ENCODE peak calls at places on chromosomes 7 and 10, in nine cellular contexts. One of them, this sample, is unnamed.

GRCh38 chr7:41955475-41956243 is 252.8 kb upstream of the INHBA start:
- DNase-seq in BJ: peak; percentile 98
- DNase-seq in K562: no peak
- DNase-seq in HCT116: no peak
- DNase-seq in spleen: peak; percentile 83
- DNase-seq in right atrium auricular region: peak; percentile 94
- DNase-seq in OCI-LY7: no peak
- DNase-seq in endothelial cell of umbilical vein: peak; percentile 98
- DNase-seq in A549: peak; percentile 57
- DNase-seq in this sample: peak; percentile 96

GRCh38 chr7:138773817-138774216 is 24.0 kb upstream of the TMEM213 start:
- DNase-seq in spleen: peak; percentile 61
- DNase-seq in endothelial cell of umbilical vein: no peak
- DNase-seq in OCI-LY7: no peak
- DNase-seq in K562: no peak
- DNase-seq in HCT116: no peak
- DNase-seq in A549: no peak
- DNase-seq in right atrium auricular region: no peak
- DNase-seq in BJ: no peak
- DNase-seq in this sample: no peak

GRCh38 chr7:24192053-24192452 is 91.9 kb upstream of the NPY start:
- DNase-seq in HCT116: no peak
- DNase-seq in right atrium auricular region: no peak
- DNase-seq in BJ: no peak
- DNase-seq in endothelial cell of umbilical vein: no peak
- DNase-seq in A549: no peak
- DNase-seq in K562: no peak
- DNase-seq in OCI-LY7: no peak
- DNase-seq in spleen: no peak
- DNase-seq in this sample: no peak

GRCh38 chr10:69218831-69219230 is 1.3 kb upstream of the HKDC1 start:
- DNase-seq in right atrium auricular region: no peak
- DNase-seq in K562: no peak
- DNase-seq in BJ: no peak
- DNase-seq in A549: no peak
- DNase-seq in HCT116: no peak
- DNase-seq in OCI-LY7: no peak
- DNase-seq in spleen: no peak
- DNase-seq in endothelial cell of umbilical vein: no peak
- DNase-seq in this sample: no peak

GRCh38 chr10:110919971-110920881 is 822 bp downstream of the SHOC2 start:
- DNase-seq in A549: peak; percentile 54
- DNase-seq in spleen: no peak
- DNase-seq in K562: no peak
- DNase-seq in right atrium auricular region: peak; percentile 62
- DNase-seq in BJ: no peak
- DNase-seq in endothelial cell of umbilical vein: peak; percentile 57
- DNase-seq in OCI-LY7: peak; percentile 97
- DNase-seq in HCT116: no peak
- DNase-seq in this sample: peak; percentile 68

GRCh38 chr7:130493275-130493868 is 1.5 kb downstream of the MEST start:
- DNase-seq in OCI-LY7: no peak
- DNase-seq in endothelial cell of umbilical vein: peak; percentile 24
- DNase-seq in K562: no peak
- DNase-seq in HCT116: no peak
- DNase-seq in A549: no peak
- DNase-seq in BJ: no peak
- DNase-seq in right atrium auricular region: no peak
- DNase-seq in spleen: no peak
- DNase-seq in this sample: no peak

GRCh38 chr10:124935946-124936345 is 6.0 kb upstream of the ZRANB1 start:
- DNase-seq in HCT116: no peak
- DNase-seq in A549: no peak
- DNase-seq in spleen: no peak
- DNase-seq in OCI-LY7: no peak
- DNase-seq in right atrium auricular region: no peak
- DNase-seq in K562: peak; percentile 1
- DNase-seq in BJ: no peak
- DNase-seq in endothelial cell of umbilical vein: no peak
- DNase-seq in this sample: no peak

GRCh38 chr10:97333351-97333600 is 1.3 kb downstream of the FRAT2 start:
- DNase-seq in spleen: no peak
- DNase-seq in endothelial cell of umbilical vein: peak; percentile 64
- DNase-seq in HCT116: no peak
- DNase-seq in OCI-LY7: peak; percentile 28
- DNase-seq in K562: no peak
- DNase-seq in BJ: no peak
- DNase-seq in A549: peak; percentile 47
- DNase-seq in right atrium auricular region: no peak
- DNase-seq in this sample: no peak

GRCh38 chr7:149005427-149006344 is 22.6 kb downstream of the PDIA4 start:
- DNase-seq in A549: peak; percentile 76
- DNase-seq in BJ: no peak
- DNase-seq in OCI-LY7: peak; percentile 85
- DNase-seq in HCT116: peak; percentile 43
- DNase-seq in endothelial cell of umbilical vein: peak; percentile 65
- DNase-seq in K562: peak; percentile 85
- DNase-seq in spleen: peak; percentile 95
- DNase-seq in right atrium auricular region: peak; percentile 81
- DNase-seq in this sample: peak; percentile 79

GRCh38 chr7:135239263-135239662 is 5.6 kb downstream of the STRA8 start:
- DNase-seq in right atrium auricular region: no peak
- DNase-seq in endothelial cell of umbilical vein: no peak
- DNase-seq in A549: no peak
- DNase-seq in HCT116: no peak
- DNase-seq in spleen: no peak
- DNase-seq in OCI-LY7: no peak
- DNase-seq in BJ: no peak
- DNase-seq in K562: no peak
- DNase-seq in this sample: no peak

GRCh38 chr7:156753630-156754029 is 113.1 kb downstream of the RNF32 start:
- DNase-seq in OCI-LY7: no peak
- DNase-seq in right atrium auricular region: no peak
- DNase-seq in A549: no peak
- DNase-seq in K562: no peak
- DNase-seq in spleen: no peak
- DNase-seq in endothelial cell of umbilical vein: no peak
- DNase-seq in BJ: no peak
- DNase-seq in HCT116: no peak
- DNase-seq in this sample: no peak

GRCh38 chr7:23654508-23654907 is 25.5 kb upstream of the FAM221A start:
- DNase-seq in K562: peak; percentile 16
- DNase-seq in OCI-LY7: peak; percentile 23
- DNase-seq in endothelial cell of umbilical vein: peak; percentile 35
- DNase-seq in spleen: no peak
- DNase-seq in A549: peak; percentile 55
- DNase-seq in BJ: no peak
- DNase-seq in right atrium auricular region: no peak
- DNase-seq in HCT116: peak; percentile 43
- DNase-seq in this sample: no peak

GRCh38 chr10:46550795-46551700 is 5.4 kb downstream of the GPRIN2 start:
- DNase-seq in endothelial cell of umbilical vein: no peak
- DNase-seq in spleen: peak; percentile 75
- DNase-seq in A549: no peak
- DNase-seq in HCT116: no peak
- DNase-seq in right atrium auricular region: peak; percentile 57
- DNase-seq in K562: peak; percentile 87
- DNase-seq in OCI-LY7: no peak
- DNase-seq in BJ: no peak
- DNase-seq in this sample: peak; percentile 84

GRCh38 chr10:46314046-46314445 is 27.2 kb downstream of the ANTXRL start:
- DNase-seq in spleen: peak; percentile 49
- DNase-seq in A549: no peak
- DNase-seq in HCT116: no peak
- DNase-seq in right atrium auricular region: no peak
- DNase-seq in endothelial cell of umbilical vein: no peak
- DNase-seq in BJ: no peak
- DNase-seq in OCI-LY7: no peak
- DNase-seq in K562: no peak
- DNase-seq in this sample: peak; percentile 78

GRCh38 chr7:30468791-30469190 is 9.8 kb downstream of the NOD1 start:
- DNase-seq in BJ: no peak
- DNase-seq in A549: no peak
- DNase-seq in right atrium auricular region: peak; percentile 75
- DNase-seq in HCT116: no peak
- DNase-seq in K562: no peak
- DNase-seq in OCI-LY7: no peak
- DNase-seq in spleen: no peak
- DNase-seq in endothelial cell of umbilical vein: no peak
- DNase-seq in this sample: no peak

DNA sequence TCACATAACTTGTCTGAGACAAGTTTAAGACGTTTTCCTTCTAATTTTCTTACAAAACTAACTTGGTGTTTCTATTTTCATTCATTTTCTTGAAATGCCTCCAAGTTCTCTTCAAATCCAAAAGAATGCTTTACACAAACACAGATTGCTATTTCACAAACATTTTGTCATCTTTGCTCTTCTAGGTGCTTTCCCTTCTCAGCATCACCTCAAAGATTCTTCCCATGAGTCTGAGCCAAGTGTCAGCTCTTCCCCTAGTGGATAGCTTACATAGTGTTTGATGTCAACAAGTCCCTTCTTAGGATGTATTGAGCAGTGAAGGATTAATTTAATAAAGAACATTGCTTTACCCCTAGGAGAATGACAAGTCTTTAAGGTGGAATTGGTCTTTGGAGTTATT is 38.1 kb upstream of the SEMA3A start:
- DNase-seq in OCI-LY7: no peak
- DNase-seq in HCT116: no peak
- DNase-seq in spleen: no peak
- DNase-seq in endothelial cell of umbilical vein: no peak
- DNase-seq in K562: no peak
- DNase-seq in BJ: peak; percentile 40
- DNase-seq in A549: peak; percentile 80
- DNase-seq in right atrium auricular region: no peak
- DNase-seq in this sample: no peak
- TF ChIP-seq CTCF in OCI-LY7: no peak
- TF ChIP-seq CTCF in HCT116: peak; percentile 45
- TF ChIP-seq CTCF in spleen: no peak
- TF ChIP-seq CTCF in endothelial cell of umbilical vein: no peak
- TF ChIP-seq CTCF in K562: no peak
- TF ChIP-seq CTCF in BJ: peak; percentile 48
- TF ChIP-seq CTCF in A549: no peak
- TF ChIP-seq CTCF in right atrium auricular region: no peak
- TF ChIP-seq CTCF in this sample: peak; percentile 47

GRCh38 chr7:142420554-142421362 is 162.9 kb upstream of the PRSS58 start:
- DNase-seq in endothelial cell of umbilical vein: peak; percentile 23
- DNase-seq in OCI-LY7: no peak
- DNase-seq in spleen: no peak
- DNase-seq in K562: no peak
- DNase-seq in BJ: no peak
- DNase-seq in A549: peak; percentile 9
- DNase-seq in HCT116: peak; percentile 8
- DNase-seq in right atrium auricular region: no peak
- DNase-seq in this sample: no peak
- TF ChIP-seq CTCF in endothelial cell of umbilical vein: peak; percentile 37
- TF ChIP-seq CTCF in OCI-LY7: peak; percentile 59
- TF ChIP-seq CTCF in spleen: no peak
- TF ChIP-seq CTCF in K562: peak; percentile 45
- TF ChIP-seq CTCF in BJ: peak; percentile 69
- TF ChIP-seq CTCF in A549: peak; percentile 13
- TF ChIP-seq CTCF in HCT116: peak; percentile 55
- TF ChIP-seq CTCF in right atrium auricular region: no peak
- TF ChIP-seq CTCF in this sample: peak; percentile 77

GRCh38 chr7:39700165-39700564 is 76.8 kb downstream of the RALA start:
- DNase-seq in right atrium auricular region: no peak
- DNase-seq in OCI-LY7: no peak
- DNase-seq in K562: no peak
- DNase-seq in spleen: no peak
- DNase-seq in A549: no peak
- DNase-seq in endothelial cell of umbilical vein: no peak
- DNase-seq in HCT116: no peak
- DNase-seq in BJ: no peak
- DNase-seq in this sample: no peak

GRCh38 chr7:39702133-39702532 is 78.8 kb downstream of the RALA start:
- DNase-seq in spleen: no peak
- DNase-seq in OCI-LY7: no peak
- DNase-seq in right atrium auricular region: no peak
- DNase-seq in K562: no peak
- DNase-seq in endothelial cell of umbilical vein: no peak
- DNase-seq in HCT116: no peak
- DNase-seq in A549: no peak
- DNase-seq in BJ: no peak
- DNase-seq in this sample: no peak

GRCh38 chr7:39697481-39697880 is 74.1 kb downstream of the RALA start:
- DNase-seq in OCI-LY7: no peak
- DNase-seq in right atrium auricular region: no peak
- DNase-seq in A549: no peak
- DNase-seq in K562: no peak
- DNase-seq in endothelial cell of umbilical vein: no peak
- DNase-seq in spleen: no peak
- DNase-seq in HCT116: no peak
- DNase-seq in BJ: no peak
- DNase-seq in this sample: no peak

GRCh38 chr7:39700932-39701331 is 77.6 kb downstream of the RALA start:
- DNase-seq in A549: no peak
- DNase-seq in HCT116: no peak
- DNase-seq in spleen: no peak
- DNase-seq in endothelial cell of umbilical vein: no peak
- DNase-seq in OCI-LY7: no peak
- DNase-seq in K562: no peak
- DNase-seq in BJ: no peak
- DNase-seq in right atrium auricular region: no peak
- DNase-seq in this sample: no peak

DNA sequence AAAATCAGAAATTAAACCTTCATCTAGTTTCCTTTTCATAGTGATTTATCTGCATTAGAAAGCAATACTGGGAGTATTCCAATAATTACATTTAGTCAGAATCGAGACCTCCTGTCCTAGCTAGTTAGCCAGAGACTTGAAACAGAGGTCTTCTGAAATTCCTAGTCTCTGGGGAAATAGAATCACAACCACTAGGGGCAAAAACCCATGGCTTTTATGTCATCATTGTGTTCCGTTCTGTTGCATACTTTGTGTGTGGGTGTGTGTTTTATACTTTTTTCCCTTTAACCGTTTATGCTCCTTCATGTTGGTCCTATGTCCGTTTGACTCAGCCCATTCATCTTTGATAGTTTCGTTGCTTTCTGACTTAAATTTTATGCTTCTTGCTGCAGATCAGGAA is 79.8 kb downstream of the RALA start:
- DNase-seq in BJ: no peak
- DNase-seq in A549: peak; percentile 7
- DNase-seq in HCT116: no peak
- DNase-seq in OCI-LY7: no peak
- DNase-seq in spleen: no peak
- DNase-seq in K562: peak; percentile 20
- DNase-seq in right atrium auricular region: no peak
- DNase-seq in endothelial cell of umbilical vein: no peak
- DNase-seq in this sample: no peak
- TF ChIP-seq CTCF in BJ: no peak
- TF ChIP-seq CTCF in A549: no peak
- TF ChIP-seq CTCF in HCT116: peak; percentile 44
- TF ChIP-seq CTCF in OCI-LY7: peak; percentile 14
- TF ChIP-seq CTCF in spleen: no peak
- TF ChIP-seq CTCF in K562: no peak
- TF ChIP-seq CTCF in right atrium auricular region: no peak
- TF ChIP-seq CTCF in endothelial cell of umbilical vein: peak; percentile 3
- TF ChIP-seq CTCF in this sample: peak; percentile 53

DNA sequence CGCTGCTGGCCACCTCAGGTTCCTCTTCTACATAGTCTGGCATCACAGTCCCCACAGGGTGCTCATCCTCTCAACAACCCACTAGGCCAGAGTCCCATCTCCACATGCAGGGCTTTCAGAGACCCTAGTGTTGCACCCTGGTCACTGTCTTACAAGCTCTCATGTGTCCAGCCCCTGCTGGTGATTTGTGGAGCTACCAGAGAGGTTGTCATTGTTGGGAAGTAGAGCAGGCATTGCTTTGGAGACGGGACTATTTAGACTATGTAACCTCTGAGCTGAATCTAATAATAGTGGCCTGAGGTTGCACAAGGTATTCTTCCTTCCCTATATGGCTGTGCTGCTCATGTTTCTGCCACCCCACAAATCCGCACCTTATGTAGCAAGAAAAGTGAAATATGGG is 135.3 kb upstream of the VWC2 start:
- DNase-seq in K562: no peak
- DNase-seq in OCI-LY7: peak; percentile 16
- DNase-seq in right atrium auricular region: peak; percentile 61
- DNase-seq in HCT116: no peak
- DNase-seq in endothelial cell of umbilical vein: no peak
- DNase-seq in spleen: no peak
- DNase-seq in BJ: no peak
- DNase-seq in A549: no peak
- DNase-seq in this sample: no peak
- TF ChIP-seq CTCF in K562: no peak
- TF ChIP-seq CTCF in OCI-LY7: peak; percentile 44
- TF ChIP-seq CTCF in right atrium auricular region: no peak
- TF ChIP-seq CTCF in HCT116: no peak
- TF ChIP-seq CTCF in endothelial cell of umbilical vein: no peak
- TF ChIP-seq CTCF in spleen: no peak
- TF ChIP-seq CTCF in BJ: no peak
- TF ChIP-seq CTCF in A549: no peak
- TF ChIP-seq CTCF in this sample: no peak

This sample was measured in chondrocyte.